ENCODE peak calls at places on chromosomes 3 and 15, in five cellular contexts. A is tibial nerve, M is NB4, R is endothelial cell of umbilical vein, I is HCT116. W is an unnamed sample.

GRCh38 chr3:123799544-123800351 is 84.4 kb downstream of the MYLK start:
- DNase-seq in I (no peak), A (peak; percentile 15), R (no peak), M (no peak), W (no peak)

GRCh38 chr15:42650208-42651066 is 75.0 kb downstream of the STARD9 start:
- DNase-seq in M (peak; percentile 80), A (peak; percentile 88), R (peak; percentile 87), I (peak; percentile 61), W (peak; percentile 32)

GRCh38 chr15:82850242-82850591 is 40.8 kb downstream of the WHAMM start:
- DNase-seq in I (no peak), A (no peak), R (no peak), M (no peak), W (no peak)

GRCh38 chr3:82202254-82202653 is 440.8 kb upstream of the GBE1 start:
- DNase-seq in A (no peak), M (no peak), R (no peak), I (no peak), W (no peak)

GRCh38 chr3:195258449-195259145 is 12.4 kb downstream of the XXYLT1 start:
- DNase-seq in R (peak; percentile 45), I (no peak), M (peak; percentile 59), A (no peak), W (no peak)

GRCh38 chr3:157631468-157631867 is 128.3 kb upstream of the VEPH1 start:
- DNase-seq in A (no peak), R (no peak), M (no peak), I (no peak), W (no peak)

GRCh38 chr3:68988740-68989139 is 24.7 kb downstream of the EOGT start:
- DNase-seq in R (peak; percentile 22), A (no peak), M (no peak), I (no peak), W (no peak)

GRCh38 chr3:150825916-150826377 is 63.0 kb upstream of the SIAH2 start:
- DNase-seq in R (no peak), M (no peak), A (no peak), I (no peak), W (no peak)

GRCh38 chr3:136949146-136949545 is 8.6 kb upstream of the IL20RB start:
- DNase-seq in I (no peak), A (no peak), M (no peak), R (peak; percentile 63), W (no peak)

GRCh38 chr3:136949708-136950107 is 8.1 kb upstream of the IL20RB start:
- DNase-seq in R (peak; percentile 44), I (no peak), A (no peak), M (no peak), W (no peak)

GRCh38 chr3:136952292-136952691 is 5.5 kb upstream of the IL20RB start:
- DNase-seq in M (no peak), R (no peak), I (no peak), A (no peak), W (no peak)

GRCh38 chr3:136947477-136947876 is 10.3 kb upstream of the IL20RB start:
- DNase-seq in A (no peak), R (no peak), I (no peak), M (no peak), W (no peak)

GRCh38 chr3:136950583-136950982 is 7.2 kb upstream of the IL20RB start:
- DNase-seq in A (no peak), M (no peak), I (no peak), R (no peak), W (no peak)
- TF ChIP-seq POLR2A in A (no peak), M (no peak), I (no peak), R (no peak), W (no peak)

GRCh38 chr15:99014803-99015676 is 7.4 kb upstream of the PGPEP1L start:
- DNase-seq in M (peak; percentile 81), I (peak; percentile 36), A (no peak), R (peak; percentile 41), W (peak; percentile 60)
- TF ChIP-seq POLR2A in M (peak; percentile 66), I (no peak), A (no peak), R (no peak), W (peak; percentile 11)

GRCh38 chr3:49539659-49540560 is 14.4 kb upstream of the BSN start:
- DNase-seq in M (peak; percentile 95), R (peak; percentile 96), A (peak; percentile 91), I (peak; percentile 76), W (peak; percentile 84)
- TF ChIP-seq POLR2A in M (peak; percentile 12), R (peak; percentile 42), A (no peak), I (no peak), W (no peak)

GRCh38 chr3:47475029-47475569 is 642 bp downstream of the SCAP start:
- DNase-seq in R (peak; percentile 63), A (no peak), I (no peak), M (no peak), W (no peak)

GRCh38 chr3:47476330-47476626 is 537 bp upstream of the SCAP start:
- DNase-seq in R (no peak), M (no peak), I (no peak), A (no peak), W (no peak)

GRCh38 chr3:47478022-47478421 is 2.3 kb upstream of the SCAP start:
- DNase-seq in R (no peak), M (no peak), A (no peak), I (no peak), W (no peak)

GRCh38 chr3:47476644-47477199 is 981 bp upstream of the SCAP start:
- DNase-seq in M (no peak), I (no peak), R (no peak), A (no peak), W (no peak)

GRCh38 chr3:47475570-47476329 is at the start of gene SCAP:
- DNase-seq in M (peak; percentile 92), I (peak; percentile 68), R (peak; percentile 85), A (peak; percentile 93), W (peak; percentile 91)
- TF ChIP-seq POLR2A in M (no peak), I (peak; percentile 52), R (peak; percentile 15), A (no peak), W (no peak)

GRCh38 chr3:183555541-183556081 is at the start of gene KLHL6:
- DNase-seq in R (peak; percentile 94), I (no peak), A (peak; percentile 42), M (peak; percentile 82), W (peak; percentile 50)
- TF ChIP-seq POLR2A in R (peak; percentile 52), I (no peak), A (no peak), M (peak; percentile 35), W (peak; percentile 91)

DNA sequence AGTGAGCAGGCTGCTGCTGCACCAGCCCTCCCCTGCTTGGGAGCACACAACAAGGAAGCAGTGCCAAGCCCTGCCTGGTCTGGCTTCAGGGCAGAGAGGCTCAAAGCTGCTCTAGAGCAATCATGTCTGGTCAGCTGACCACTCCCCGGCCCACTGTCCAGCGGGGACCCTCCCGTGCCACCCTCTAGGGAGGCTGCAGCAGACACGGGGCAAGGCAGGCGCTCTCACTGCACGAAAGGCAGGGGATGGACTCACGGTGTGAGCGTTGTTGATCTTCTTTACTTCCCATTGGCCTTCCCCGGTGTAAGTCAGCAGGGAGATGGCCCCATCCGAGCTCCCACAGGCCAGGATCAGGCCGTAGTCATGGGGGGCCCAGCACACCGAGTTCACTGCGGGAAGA is 9.2 kb downstream of the SEC13 start:
- DNase-seq in M (no peak), R (no peak), I (no peak), A (no peak), W (no peak)
- TF ChIP-seq POLR2A in M (no peak), R (no peak), I (no peak), A (no peak), W (no peak)